ENCODE peak calls at places on chromosomes 3 and 15, in ten cellular contexts. One of them, this sample, is unnamed.
A peak's percentile ranks its signal among the peaks of the same experiment; 100 is the strongest.

GRCh38 chr3:46629571-46630517 is 17.5 kb downstream of the FAM240A start:
- DNase-seq in endothelial cell: peak; percentile 93
- DNase-seq in brain microvascular endothelial cell: peak; percentile 65
- DNase-seq in esophagus muscularis mucosa: peak; percentile 91
- DNase-seq in stimulated activated naive CD4-positive, alpha-beta T cell treated with Interleukin-2 at 50 U/mL for 16 hours: peak; percentile 71
- DNase-seq in GM13977: peak; percentile 82
- DNase-seq in stromal cell of bone marrow: peak; percentile 56
- DNase-seq in NCI-H82: peak; percentile 84
- DNase-seq in activated CD4-positive, alpha-beta T cell treated with anti-CD3 and anti-CD28 coated beads, Interleukin-2, amount 10 ng/mL, durations not matched to agents 7 days and 5 days: peak; percentile 78
- DNase-seq in Daoy: peak; percentile 81
- DNase-seq in this sample: peak; percentile 94

GRCh38 chr15:27483124-27483523 is 512.1 kb downstream of the GABRG3 start:
- DNase-seq in endothelial cell: no peak
- DNase-seq in brain microvascular endothelial cell: no peak
- DNase-seq in esophagus muscularis mucosa: no peak
- DNase-seq in stimulated activated naive CD4-positive, alpha-beta T cell treated with Interleukin-2 at 50 U/mL for 16 hours: no peak
- DNase-seq in GM13977: no peak
- DNase-seq in stromal cell of bone marrow: no peak
- DNase-seq in NCI-H82: no peak
- DNase-seq in activated CD4-positive, alpha-beta T cell treated with anti-CD3 and anti-CD28 coated beads, Interleukin-2, amount 10 ng/mL, durations not matched to agents 7 days and 5 days: no peak
- DNase-seq in Daoy: no peak
- DNase-seq in this sample: no peak

GRCh38 chr3:125641901-125642300 is 46.6 kb upstream of the OSBPL11 start:
- DNase-seq in endothelial cell: no peak
- DNase-seq in brain microvascular endothelial cell: no peak
- DNase-seq in esophagus muscularis mucosa: no peak
- DNase-seq in stimulated activated naive CD4-positive, alpha-beta T cell treated with Interleukin-2 at 50 U/mL for 16 hours: no peak
- DNase-seq in GM13977: no peak
- DNase-seq in stromal cell of bone marrow: no peak
- DNase-seq in NCI-H82: no peak
- DNase-seq in activated CD4-positive, alpha-beta T cell treated with anti-CD3 and anti-CD28 coated beads, Interleukin-2, amount 10 ng/mL, durations not matched to agents 7 days and 5 days: no peak
- DNase-seq in Daoy: no peak
- DNase-seq in this sample: no peak

GRCh38 chr3:39178553-39178952 is 13.8 kb downstream of the XIRP1 start:
- DNase-seq in endothelial cell: no peak
- DNase-seq in brain microvascular endothelial cell: no peak
- DNase-seq in esophagus muscularis mucosa: no peak
- DNase-seq in stimulated activated naive CD4-positive, alpha-beta T cell treated with Interleukin-2 at 50 U/mL for 16 hours: no peak
- DNase-seq in GM13977: no peak
- DNase-seq in stromal cell of bone marrow: no peak
- DNase-seq in NCI-H82: peak; percentile 43
- DNase-seq in activated CD4-positive, alpha-beta T cell treated with anti-CD3 and anti-CD28 coated beads, Interleukin-2, amount 10 ng/mL, durations not matched to agents 7 days and 5 days: no peak
- DNase-seq in Daoy: peak; percentile 21
- DNase-seq in this sample: peak; percentile 64

GRCh38 chr3:112647122-112647521 is 6.2 kb upstream of the CCDC80 start:
- DNase-seq in endothelial cell: no peak
- DNase-seq in brain microvascular endothelial cell: peak; percentile 89
- DNase-seq in esophagus muscularis mucosa: no peak
- DNase-seq in stimulated activated naive CD4-positive, alpha-beta T cell treated with Interleukin-2 at 50 U/mL for 16 hours: no peak
- DNase-seq in GM13977: no peak
- DNase-seq in stromal cell of bone marrow: no peak
- DNase-seq in NCI-H82: no peak
- DNase-seq in activated CD4-positive, alpha-beta T cell treated with anti-CD3 and anti-CD28 coated beads, Interleukin-2, amount 10 ng/mL, durations not matched to agents 7 days and 5 days: no peak
- DNase-seq in Daoy: peak; percentile 90
- DNase-seq in this sample: peak; percentile 92

GRCh38 chr3:193910886-193911738 is 224.8 kb upstream of the HES1 start:
- DNase-seq in endothelial cell: no peak
- DNase-seq in brain microvascular endothelial cell: no peak
- DNase-seq in esophagus muscularis mucosa: no peak
- DNase-seq in stimulated activated naive CD4-positive, alpha-beta T cell treated with Interleukin-2 at 50 U/mL for 16 hours: no peak
- DNase-seq in GM13977: no peak
- DNase-seq in stromal cell of bone marrow: no peak
- DNase-seq in NCI-H82: no peak
- DNase-seq in activated CD4-positive, alpha-beta T cell treated with anti-CD3 and anti-CD28 coated beads, Interleukin-2, amount 10 ng/mL, durations not matched to agents 7 days and 5 days: no peak
- DNase-seq in Daoy: no peak
- DNase-seq in this sample: no peak

GRCh38 chr3:111768571-111769100 is 90.4 kb upstream of the PHLDB2 start:
- DNase-seq in endothelial cell: no peak
- DNase-seq in brain microvascular endothelial cell: peak; percentile 96
- DNase-seq in esophagus muscularis mucosa: no peak
- DNase-seq in stimulated activated naive CD4-positive, alpha-beta T cell treated with Interleukin-2 at 50 U/mL for 16 hours: no peak
- DNase-seq in GM13977: no peak
- DNase-seq in stromal cell of bone marrow: peak; percentile 93
- DNase-seq in NCI-H82: peak; percentile 22
- DNase-seq in activated CD4-positive, alpha-beta T cell treated with anti-CD3 and anti-CD28 coated beads, Interleukin-2, amount 10 ng/mL, durations not matched to agents 7 days and 5 days: no peak
- DNase-seq in Daoy: peak; percentile 94
- DNase-seq in this sample: peak; percentile 63

GRCh38 chr3:123096701-123097100 is 29.9 kb downstream of the PDIA5 start:
- DNase-seq in endothelial cell: no peak
- DNase-seq in brain microvascular endothelial cell: no peak
- DNase-seq in esophagus muscularis mucosa: no peak
- DNase-seq in stimulated activated naive CD4-positive, alpha-beta T cell treated with Interleukin-2 at 50 U/mL for 16 hours: no peak
- DNase-seq in GM13977: no peak
- DNase-seq in stromal cell of bone marrow: no peak
- DNase-seq in NCI-H82: peak; percentile 92
- DNase-seq in activated CD4-positive, alpha-beta T cell treated with anti-CD3 and anti-CD28 coated beads, Interleukin-2, amount 10 ng/mL, durations not matched to agents 7 days and 5 days: no peak
- DNase-seq in Daoy: peak; percentile 38
- DNase-seq in this sample: peak; percentile 81

GRCh38 chr3:186496016-186496415 is 48.2 kb downstream of the CRYGS start:
- DNase-seq in endothelial cell: no peak
- DNase-seq in brain microvascular endothelial cell: no peak
- DNase-seq in esophagus muscularis mucosa: no peak
- DNase-seq in stimulated activated naive CD4-positive, alpha-beta T cell treated with Interleukin-2 at 50 U/mL for 16 hours: no peak
- DNase-seq in GM13977: no peak
- DNase-seq in stromal cell of bone marrow: no peak
- DNase-seq in NCI-H82: peak; percentile 32
- DNase-seq in activated CD4-positive, alpha-beta T cell treated with anti-CD3 and anti-CD28 coated beads, Interleukin-2, amount 10 ng/mL, durations not matched to agents 7 days and 5 days: no peak
- DNase-seq in Daoy: no peak
- DNase-seq in this sample: no peak

GRCh38 chr15:63482874-63483323 is 21.5 kb upstream of the USP3 start:
- DNase-seq in endothelial cell: no peak
- DNase-seq in brain microvascular endothelial cell: no peak
- DNase-seq in esophagus muscularis mucosa: no peak
- DNase-seq in stimulated activated naive CD4-positive, alpha-beta T cell treated with Interleukin-2 at 50 U/mL for 16 hours: no peak
- DNase-seq in GM13977: no peak
- DNase-seq in stromal cell of bone marrow: no peak
- DNase-seq in NCI-H82: no peak
- DNase-seq in activated CD4-positive, alpha-beta T cell treated with anti-CD3 and anti-CD28 coated beads, Interleukin-2, amount 10 ng/mL, durations not matched to agents 7 days and 5 days: no peak
- DNase-seq in Daoy: peak; percentile 64
- DNase-seq in this sample: no peak

GRCh38 chr3:132134611-132135010 is 99.8 kb upstream of the CPNE4 start:
- DNase-seq in endothelial cell: no peak
- DNase-seq in brain microvascular endothelial cell: peak; percentile 91
- DNase-seq in esophagus muscularis mucosa: no peak
- DNase-seq in stimulated activated naive CD4-positive, alpha-beta T cell treated with Interleukin-2 at 50 U/mL for 16 hours: no peak
- DNase-seq in GM13977: no peak
- DNase-seq in stromal cell of bone marrow: peak; percentile 67
- DNase-seq in NCI-H82: no peak
- DNase-seq in activated CD4-positive, alpha-beta T cell treated with anti-CD3 and anti-CD28 coated beads, Interleukin-2, amount 10 ng/mL, durations not matched to agents 7 days and 5 days: no peak
- DNase-seq in Daoy: peak; percentile 79
- DNase-seq in this sample: no peak

GRCh38 chr3:196202516-196202970 is 8.7 kb downstream of the ZDHHC19 start:
- DNase-seq in endothelial cell: no peak
- DNase-seq in brain microvascular endothelial cell: peak; percentile 78
- DNase-seq in esophagus muscularis mucosa: no peak
- DNase-seq in stimulated activated naive CD4-positive, alpha-beta T cell treated with Interleukin-2 at 50 U/mL for 16 hours: no peak
- DNase-seq in GM13977: no peak
- DNase-seq in stromal cell of bone marrow: peak; percentile 25
- DNase-seq in NCI-H82: no peak
- DNase-seq in activated CD4-positive, alpha-beta T cell treated with anti-CD3 and anti-CD28 coated beads, Interleukin-2, amount 10 ng/mL, durations not matched to agents 7 days and 5 days: no peak
- DNase-seq in Daoy: peak; percentile 34
- DNase-seq in this sample: peak; percentile 54

GRCh38 chr3:126151562-126152302 is 28.7 kb downstream of the ALDH1L1 start:
- DNase-seq in endothelial cell: no peak
- DNase-seq in brain microvascular endothelial cell: no peak
- DNase-seq in esophagus muscularis mucosa: peak; percentile 86
- DNase-seq in stimulated activated naive CD4-positive, alpha-beta T cell treated with Interleukin-2 at 50 U/mL for 16 hours: no peak
- DNase-seq in GM13977: no peak
- DNase-seq in stromal cell of bone marrow: no peak
- DNase-seq in NCI-H82: no peak
- DNase-seq in activated CD4-positive, alpha-beta T cell treated with anti-CD3 and anti-CD28 coated beads, Interleukin-2, amount 10 ng/mL, durations not matched to agents 7 days and 5 days: no peak
- DNase-seq in Daoy: no peak
- DNase-seq in this sample: peak; percentile 43

GRCh38 chr15:55289573-55290360 is at the start of gene RAB27A:
- DNase-seq in endothelial cell: peak; percentile 79
- DNase-seq in brain microvascular endothelial cell: no peak
- DNase-seq in esophagus muscularis mucosa: no peak
- DNase-seq in stimulated activated naive CD4-positive, alpha-beta T cell treated with Interleukin-2 at 50 U/mL for 16 hours: peak; percentile 84
- DNase-seq in GM13977: peak; percentile 91
- DNase-seq in stromal cell of bone marrow: no peak
- DNase-seq in NCI-H82: peak; percentile 74
- DNase-seq in activated CD4-positive, alpha-beta T cell treated with anti-CD3 and anti-CD28 coated beads, Interleukin-2, amount 10 ng/mL, durations not matched to agents 7 days and 5 days: peak; percentile 78
- DNase-seq in Daoy: peak; percentile 79
- DNase-seq in this sample: peak; percentile 90

GRCh38 chr3:138862924-138863775 is 28.4 kb upstream of the PIK3CB start:
- DNase-seq in endothelial cell: peak; percentile 12
- DNase-seq in brain microvascular endothelial cell: peak; percentile 65
- DNase-seq in esophagus muscularis mucosa: no peak
- DNase-seq in stimulated activated naive CD4-positive, alpha-beta T cell treated with Interleukin-2 at 50 U/mL for 16 hours: no peak
- DNase-seq in GM13977: no peak
- DNase-seq in stromal cell of bone marrow: peak; percentile 36
- DNase-seq in NCI-H82: no peak
- DNase-seq in activated CD4-positive, alpha-beta T cell treated with anti-CD3 and anti-CD28 coated beads, Interleukin-2, amount 10 ng/mL, durations not matched to agents 7 days and 5 days: no peak
- DNase-seq in Daoy: peak; percentile 85
- DNase-seq in this sample: peak; percentile 74

GRCh38 chr15:47715856-47716445 is 1.4 kb upstream of the SEMA6D start:
- DNase-seq in endothelial cell: no peak
- DNase-seq in brain microvascular endothelial cell: no peak
- DNase-seq in esophagus muscularis mucosa: no peak
- DNase-seq in stimulated activated naive CD4-positive, alpha-beta T cell treated with Interleukin-2 at 50 U/mL for 16 hours: no peak
- DNase-seq in GM13977: no peak
- DNase-seq in stromal cell of bone marrow: peak; percentile 36
- DNase-seq in NCI-H82: peak; percentile 37
- DNase-seq in activated CD4-positive, alpha-beta T cell treated with anti-CD3 and anti-CD28 coated beads, Interleukin-2, amount 10 ng/mL, durations not matched to agents 7 days and 5 days: no peak
- DNase-seq in Daoy: no peak
- DNase-seq in this sample: no peak

GRCh38 chr3:195411831-195412230 is 31.0 kb downstream of the ACAP2 start:
- DNase-seq in endothelial cell: no peak
- DNase-seq in brain microvascular endothelial cell: peak; percentile 32
- DNase-seq in esophagus muscularis mucosa: no peak
- DNase-seq in stimulated activated naive CD4-positive, alpha-beta T cell treated with Interleukin-2 at 50 U/mL for 16 hours: no peak
- DNase-seq in GM13977: no peak
- DNase-seq in stromal cell of bone marrow: peak; percentile 52
- DNase-seq in NCI-H82: no peak
- DNase-seq in activated CD4-positive, alpha-beta T cell treated with anti-CD3 and anti-CD28 coated beads, Interleukin-2, amount 10 ng/mL, durations not matched to agents 7 days and 5 days: no peak
- DNase-seq in Daoy: no peak
- DNase-seq in this sample: no peak

GRCh38 chr15:92821491-92822116 is 78.5 kb upstream of the CHD2 start:
- DNase-seq in endothelial cell: no peak
- DNase-seq in brain microvascular endothelial cell: no peak
- DNase-seq in esophagus muscularis mucosa: no peak
- DNase-seq in stimulated activated naive CD4-positive, alpha-beta T cell treated with Interleukin-2 at 50 U/mL for 16 hours: no peak
- DNase-seq in GM13977: no peak
- DNase-seq in stromal cell of bone marrow: no peak
- DNase-seq in NCI-H82: no peak
- DNase-seq in activated CD4-positive, alpha-beta T cell treated with anti-CD3 and anti-CD28 coated beads, Interleukin-2, amount 10 ng/mL, durations not matched to agents 7 days and 5 days: no peak
- DNase-seq in Daoy: peak; percentile 52
- DNase-seq in this sample: no peak

GRCh38 chr3:174356596-174356995 is 502.5 kb upstream of the NAALADL2 start:
- DNase-seq in endothelial cell: no peak
- DNase-seq in brain microvascular endothelial cell: no peak
- DNase-seq in esophagus muscularis mucosa: no peak
- DNase-seq in stimulated activated naive CD4-positive, alpha-beta T cell treated with Interleukin-2 at 50 U/mL for 16 hours: no peak
- DNase-seq in GM13977: no peak
- DNase-seq in stromal cell of bone marrow: no peak
- DNase-seq in NCI-H82: no peak
- DNase-seq in activated CD4-positive, alpha-beta T cell treated with anti-CD3 and anti-CD28 coated beads, Interleukin-2, amount 10 ng/mL, durations not matched to agents 7 days and 5 days: no peak
- DNase-seq in Daoy: no peak
- DNase-seq in this sample: no peak

GRCh38 chr15:68252925-68253534 is 23.5 kb upstream of the CLN6 start:
- DNase-seq in endothelial cell: peak; percentile 38
- DNase-seq in brain microvascular endothelial cell: peak; percentile 74
- DNase-seq in esophagus muscularis mucosa: no peak
- DNase-seq in stimulated activated naive CD4-positive, alpha-beta T cell treated with Interleukin-2 at 50 U/mL for 16 hours: peak; percentile 11
- DNase-seq in GM13977: peak; percentile 77
- DNase-seq in stromal cell of bone marrow: peak; percentile 66
- DNase-seq in NCI-H82: peak; percentile 85
- DNase-seq in activated CD4-positive, alpha-beta T cell treated with anti-CD3 and anti-CD28 coated beads, Interleukin-2, amount 10 ng/mL, durations not matched to agents 7 days and 5 days: peak; percentile 66
- DNase-seq in Daoy: peak; percentile 64
- DNase-seq in this sample: no peak

GRCh38 chr3:7669641-7670040 is 808.7 kb downstream of the GRM7 start:
- DNase-seq in endothelial cell: no peak
- DNase-seq in brain microvascular endothelial cell: no peak
- DNase-seq in esophagus muscularis mucosa: no peak
- DNase-seq in stimulated activated naive CD4-positive, alpha-beta T cell treated with Interleukin-2 at 50 U/mL for 16 hours: no peak
- DNase-seq in GM13977: no peak
- DNase-seq in stromal cell of bone marrow: no peak
- DNase-seq in NCI-H82: no peak
- DNase-seq in activated CD4-positive, alpha-beta T cell treated with anti-CD3 and anti-CD28 coated beads, Interleukin-2, amount 10 ng/mL, durations not matched to agents 7 days and 5 days: no peak
- DNase-seq in Daoy: no peak
- DNase-seq in this sample: no peak

GRCh38 chr15:60890361-60890991 is 338.6 kb downstream of the RORA start:
- DNase-seq in endothelial cell: no peak
- DNase-seq in brain microvascular endothelial cell: no peak
- DNase-seq in esophagus muscularis mucosa: no peak
- DNase-seq in stimulated activated naive CD4-positive, alpha-beta T cell treated with Interleukin-2 at 50 U/mL for 16 hours: no peak
- DNase-seq in GM13977: no peak
- DNase-seq in stromal cell of bone marrow: no peak
- DNase-seq in NCI-H82: no peak
- DNase-seq in activated CD4-positive, alpha-beta T cell treated with anti-CD3 and anti-CD28 coated beads, Interleukin-2, amount 10 ng/mL, durations not matched to agents 7 days and 5 days: no peak
- DNase-seq in Daoy: no peak
- DNase-seq in this sample: no peak

GRCh38 chr3:45981321-45982038 is 14.1 kb downstream of the FYCO1 start:
- DNase-seq in endothelial cell: no peak
- DNase-seq in brain microvascular endothelial cell: peak; percentile 65
- DNase-seq in esophagus muscularis mucosa: no peak
- DNase-seq in stimulated activated naive CD4-positive, alpha-beta T cell treated with Interleukin-2 at 50 U/mL for 16 hours: no peak
- DNase-seq in GM13977: no peak
- DNase-seq in stromal cell of bone marrow: no peak
- DNase-seq in NCI-H82: no peak
- DNase-seq in activated CD4-positive, alpha-beta T cell treated with anti-CD3 and anti-CD28 coated beads, Interleukin-2, amount 10 ng/mL, durations not matched to agents 7 days and 5 days: no peak
- DNase-seq in Daoy: no peak
- DNase-seq in this sample: no peak

GRCh38 chr3:168040624-168041208 is 55.0 kb downstream of the GOLIM4 start:
- DNase-seq in endothelial cell: peak; percentile 18
- DNase-seq in brain microvascular endothelial cell: peak; percentile 39
- DNase-seq in esophagus muscularis mucosa: no peak
- DNase-seq in stimulated activated naive CD4-positive, alpha-beta T cell treated with Interleukin-2 at 50 U/mL for 16 hours: no peak
- DNase-seq in GM13977: no peak
- DNase-seq in stromal cell of bone marrow: peak; percentile 64
- DNase-seq in NCI-H82: peak; percentile 78
- DNase-seq in activated CD4-positive, alpha-beta T cell treated with anti-CD3 and anti-CD28 coated beads, Interleukin-2, amount 10 ng/mL, durations not matched to agents 7 days and 5 days: peak; percentile 9
- DNase-seq in Daoy: peak; percentile 34
- DNase-seq in this sample: peak; percentile 57

GRCh38 chr3:86990171-86990733 is 697 bp downstream of the VGLL3 start:
- DNase-seq in endothelial cell: peak; percentile 23
- DNase-seq in brain microvascular endothelial cell: no peak
- DNase-seq in esophagus muscularis mucosa: no peak
- DNase-seq in stimulated activated naive CD4-positive, alpha-beta T cell treated with Interleukin-2 at 50 U/mL for 16 hours: no peak
- DNase-seq in GM13977: peak; percentile 18
- DNase-seq in stromal cell of bone marrow: no peak
- DNase-seq in NCI-H82: no peak
- DNase-seq in activated CD4-positive, alpha-beta T cell treated with anti-CD3 and anti-CD28 coated beads, Interleukin-2, amount 10 ng/mL, durations not matched to agents 7 days and 5 days: no peak
- DNase-seq in Daoy: peak; percentile 60
- DNase-seq in this sample: peak; percentile 87

GRCh38 chr15:86021281-86022264 is 58.1 kb upstream of the AGBL1 start:
- DNase-seq in endothelial cell: no peak
- DNase-seq in brain microvascular endothelial cell: no peak
- DNase-seq in esophagus muscularis mucosa: no peak
- DNase-seq in stimulated activated naive CD4-positive, alpha-beta T cell treated with Interleukin-2 at 50 U/mL for 16 hours: no peak
- DNase-seq in GM13977: no peak
- DNase-seq in stromal cell of bone marrow: no peak
- DNase-seq in NCI-H82: no peak
- DNase-seq in activated CD4-positive, alpha-beta T cell treated with anti-CD3 and anti-CD28 coated beads, Interleukin-2, amount 10 ng/mL, durations not matched to agents 7 days and 5 days: no peak
- DNase-seq in Daoy: peak; percentile 40
- DNase-seq in this sample: peak; percentile 85

GRCh38 chr3:73255609-73256029 is 194.2 kb downstream of the EBLN2 start:
- DNase-seq in endothelial cell: no peak
- DNase-seq in brain microvascular endothelial cell: peak; percentile 54
- DNase-seq in esophagus muscularis mucosa: no peak
- DNase-seq in stimulated activated naive CD4-positive, alpha-beta T cell treated with Interleukin-2 at 50 U/mL for 16 hours: no peak
- DNase-seq in GM13977: no peak
- DNase-seq in stromal cell of bone marrow: peak; percentile 12
- DNase-seq in NCI-H82: no peak
- DNase-seq in activated CD4-positive, alpha-beta T cell treated with anti-CD3 and anti-CD28 coated beads, Interleukin-2, amount 10 ng/mL, durations not matched to agents 7 days and 5 days: no peak
- DNase-seq in Daoy: peak; percentile 78
- DNase-seq in this sample: peak; percentile 66

GRCh38 chr15:83282859-83283812 is 1.3 kb downstream of the BNC1 start:
- DNase-seq in endothelial cell: peak; percentile 69
- DNase-seq in brain microvascular endothelial cell: no peak
- DNase-seq in esophagus muscularis mucosa: peak; percentile 78
- DNase-seq in stimulated activated naive CD4-positive, alpha-beta T cell treated with Interleukin-2 at 50 U/mL for 16 hours: no peak
- DNase-seq in GM13977: peak; percentile 24
- DNase-seq in stromal cell of bone marrow: no peak
- DNase-seq in NCI-H82: peak; percentile 60
- DNase-seq in activated CD4-positive, alpha-beta T cell treated with anti-CD3 and anti-CD28 coated beads, Interleukin-2, amount 10 ng/mL, durations not matched to agents 7 days and 5 days: no peak
- DNase-seq in Daoy: peak; percentile 67
- DNase-seq in this sample: peak; percentile 83

This sample was measured in islet precursor cell.